ENCODE peak calls at places on chromosome 7, in ten cellular contexts. One of them, this sample, is unnamed.

GRCh38 chr7:42812779-42813178 is 99.1 kb downstream of the C7orf25 start:
- DNase-seq in neural progenitor cell: no peak
- DNase-seq in colonic mucosa: no peak
- DNase-seq in MM.1S: no peak
- DNase-seq in fibroblast of lung: no peak
- DNase-seq in PC-3: no peak
- DNase-seq in neuronal stem cell: no peak
- DNase-seq in IMR-90: no peak
- DNase-seq in adipocyte: no peak
- DNase-seq in GM23248: no peak
- DNase-seq in this sample: no peak

GRCh38 chr7:48085433-48085791 is 3.7 kb upstream of the UPP1 start:
- DNase-seq in fibroblast of lung: peak; percentile 24
- DNase-seq in colonic mucosa: no peak
- DNase-seq in neural progenitor cell: no peak
- DNase-seq in neuronal stem cell: no peak
- DNase-seq in PC-3: no peak
- DNase-seq in MM.1S: no peak
- DNase-seq in GM23248: no peak
- DNase-seq in IMR-90: no peak
- DNase-seq in adipocyte: no peak
- DNase-seq in this sample: no peak

GRCh38 chr7:79091661-79092060 is 361.8 kb downstream of the MAGI2 start:
- DNase-seq in MM.1S: no peak
- DNase-seq in PC-3: peak; percentile 7
- DNase-seq in neuronal stem cell: no peak
- DNase-seq in IMR-90: peak; percentile 34
- DNase-seq in adipocyte: peak; percentile 19
- DNase-seq in colonic mucosa: no peak
- DNase-seq in GM23248: peak; percentile 45
- DNase-seq in neural progenitor cell: no peak
- DNase-seq in fibroblast of lung: peak; percentile 27
- DNase-seq in this sample: peak; percentile 22

GRCh38 chr7:34652784-34653183 is 5.2 kb upstream of the NPSR1 start:
- DNase-seq in PC-3: peak; percentile 34
- DNase-seq in IMR-90: no peak
- DNase-seq in adipocyte: no peak
- DNase-seq in colonic mucosa: peak; percentile 22
- DNase-seq in fibroblast of lung: peak; percentile 54
- DNase-seq in neural progenitor cell: no peak
- DNase-seq in MM.1S: no peak
- DNase-seq in GM23248: peak; percentile 15
- DNase-seq in neuronal stem cell: no peak
- DNase-seq in this sample: peak; percentile 42

GRCh38 chr7:156111-157007 is 36.0 kb upstream of the FAM20C start:
- DNase-seq in fibroblast of lung: no peak
- DNase-seq in neuronal stem cell: no peak
- DNase-seq in adipocyte: no peak
- DNase-seq in PC-3: no peak
- DNase-seq in GM23248: no peak
- DNase-seq in colonic mucosa: no peak
- DNase-seq in neural progenitor cell: peak; percentile 26
- DNase-seq in MM.1S: no peak
- DNase-seq in IMR-90: no peak
- DNase-seq in this sample: no peak

GRCh38 chr7:22730921-22731654 is 4.1 kb downstream of the IL6 start:
- DNase-seq in GM23248: peak; percentile 88
- DNase-seq in fibroblast of lung: peak; percentile 89
- DNase-seq in neural progenitor cell: no peak
- DNase-seq in neuronal stem cell: no peak
- DNase-seq in adipocyte: peak; percentile 91
- DNase-seq in PC-3: peak; percentile 94
- DNase-seq in IMR-90: peak; percentile 76
- DNase-seq in MM.1S: peak; percentile 91
- DNase-seq in colonic mucosa: no peak
- DNase-seq in this sample: peak; percentile 80

GRCh38 chr7:155007947-155008346 is 5.0 kb upstream of the PAXIP1 start:
- DNase-seq in PC-3: no peak
- DNase-seq in MM.1S: peak; percentile 27
- DNase-seq in IMR-90: no peak
- DNase-seq in GM23248: peak; percentile 2
- DNase-seq in neuronal stem cell: peak; percentile 27
- DNase-seq in neural progenitor cell: peak; percentile 69
- DNase-seq in colonic mucosa: no peak
- DNase-seq in adipocyte: no peak
- DNase-seq in fibroblast of lung: no peak
- DNase-seq in this sample: no peak

GRCh38 chr7:128404826-128405344 is 4.9 kb downstream of the IMPDH1 start:
- DNase-seq in neural progenitor cell: no peak
- DNase-seq in adipocyte: peak; percentile 47
- DNase-seq in IMR-90: peak; percentile 5
- DNase-seq in colonic mucosa: peak; percentile 25
- DNase-seq in neuronal stem cell: no peak
- DNase-seq in fibroblast of lung: no peak
- DNase-seq in PC-3: peak; percentile 43
- DNase-seq in MM.1S: peak; percentile 45
- DNase-seq in GM23248: peak; percentile 64
- DNase-seq in this sample: no peak

GRCh38 chr7:1724118-1724910 is 54.2 kb downstream of the ELFN1 start:
- DNase-seq in MM.1S: no peak
- DNase-seq in neural progenitor cell: no peak
- DNase-seq in GM23248: no peak
- DNase-seq in fibroblast of lung: no peak
- DNase-seq in PC-3: no peak
- DNase-seq in neuronal stem cell: no peak
- DNase-seq in IMR-90: no peak
- DNase-seq in colonic mucosa: no peak
- DNase-seq in adipocyte: no peak
- DNase-seq in this sample: no peak

GRCh38 chr7:133642907-133643306 is 390.0 kb downstream of the EXOC4 start:
- DNase-seq in PC-3: peak; percentile 51
- DNase-seq in GM23248: no peak
- DNase-seq in neuronal stem cell: no peak
- DNase-seq in neural progenitor cell: no peak
- DNase-seq in adipocyte: no peak
- DNase-seq in colonic mucosa: no peak
- DNase-seq in fibroblast of lung: no peak
- DNase-seq in IMR-90: no peak
- DNase-seq in MM.1S: no peak
- DNase-seq in this sample: no peak

GRCh38 chr7:130897515-130898419 is 163.8 kb upstream of the KLF14 start:
- DNase-seq in colonic mucosa: no peak
- DNase-seq in neural progenitor cell: no peak
- DNase-seq in IMR-90: no peak
- DNase-seq in MM.1S: no peak
- DNase-seq in fibroblast of lung: no peak
- DNase-seq in adipocyte: no peak
- DNase-seq in PC-3: peak; percentile 35
- DNase-seq in GM23248: peak; percentile 47
- DNase-seq in neuronal stem cell: no peak
- DNase-seq in this sample: no peak

GRCh38 chr7:111090834-111091233 is at the start of gene LRRN3:
- DNase-seq in fibroblast of lung: peak; percentile 75
- DNase-seq in neural progenitor cell: peak; percentile 25
- DNase-seq in neuronal stem cell: no peak
- DNase-seq in GM23248: peak; percentile 30
- DNase-seq in colonic mucosa: no peak
- DNase-seq in adipocyte: peak; percentile 84
- DNase-seq in IMR-90: peak; percentile 61
- DNase-seq in MM.1S: no peak
- DNase-seq in PC-3: no peak
- DNase-seq in this sample: peak; percentile 64

GRCh38 chr7:1536768-1537630 is 6.5 kb downstream of the MAFK start:
- DNase-seq in PC-3: peak; percentile 97
- DNase-seq in GM23248: peak; percentile 100
- DNase-seq in neuronal stem cell: peak; percentile 77
- DNase-seq in MM.1S: no peak
- DNase-seq in IMR-90: peak; percentile 99
- DNase-seq in neural progenitor cell: peak; percentile 83
- DNase-seq in adipocyte: peak; percentile 99
- DNase-seq in colonic mucosa: peak; percentile 89
- DNase-seq in fibroblast of lung: peak; percentile 99
- DNase-seq in this sample: peak; percentile 97

GRCh38 chr7:27108390-27109127 is 6.1 kb upstream of the HOXA2 start:
- DNase-seq in adipocyte: no peak
- DNase-seq in neuronal stem cell: no peak
- DNase-seq in GM23248: peak; percentile 17
- DNase-seq in neural progenitor cell: peak; percentile 83
- DNase-seq in MM.1S: no peak
- DNase-seq in fibroblast of lung: peak; percentile 88
- DNase-seq in IMR-90: peak; percentile 88
- DNase-seq in PC-3: peak; percentile 22
- DNase-seq in colonic mucosa: peak; percentile 68
- DNase-seq in this sample: peak; percentile 84

GRCh38 chr7:32155712-32156111 is 85.5 kb upstream of the PDE1C start:
- DNase-seq in IMR-90: peak; percentile 28
- DNase-seq in PC-3: no peak
- DNase-seq in GM23248: peak; percentile 16
- DNase-seq in neuronal stem cell: no peak
- DNase-seq in neural progenitor cell: no peak
- DNase-seq in adipocyte: no peak
- DNase-seq in fibroblast of lung: peak; percentile 25
- DNase-seq in MM.1S: no peak
- DNase-seq in colonic mucosa: no peak
- DNase-seq in this sample: no peak

GRCh38 chr7:18824157-18824556 is 293.3 kb downstream of the TWIST1 start:
- DNase-seq in fibroblast of lung: no peak
- DNase-seq in PC-3: peak; percentile 66
- DNase-seq in IMR-90: no peak
- DNase-seq in MM.1S: no peak
- DNase-seq in neural progenitor cell: no peak
- DNase-seq in GM23248: no peak
- DNase-seq in colonic mucosa: no peak
- DNase-seq in neuronal stem cell: no peak
- DNase-seq in adipocyte: no peak
- DNase-seq in this sample: no peak

GRCh38 chr7:104160375-104160774 is 47.4 kb downstream of the ORC5 start:
- DNase-seq in GM23248: peak; percentile 50
- DNase-seq in neuronal stem cell: no peak
- DNase-seq in MM.1S: peak; percentile 27
- DNase-seq in neural progenitor cell: no peak
- DNase-seq in PC-3: peak; percentile 38
- DNase-seq in colonic mucosa: no peak
- DNase-seq in fibroblast of lung: no peak
- DNase-seq in IMR-90: peak; percentile 42
- DNase-seq in adipocyte: peak; percentile 71
- DNase-seq in this sample: no peak

GRCh38 chr7:108057951-108058391 is 55.0 kb upstream of the LAMB1 start:
- DNase-seq in neuronal stem cell: no peak
- DNase-seq in neural progenitor cell: no peak
- DNase-seq in GM23248: no peak
- DNase-seq in fibroblast of lung: no peak
- DNase-seq in colonic mucosa: no peak
- DNase-seq in IMR-90: no peak
- DNase-seq in PC-3: no peak
- DNase-seq in MM.1S: no peak
- DNase-seq in adipocyte: no peak
- DNase-seq in this sample: no peak

GRCh38 chr7:136956671-136957070 is 88.2 kb downstream of the CHRM2 start:
- DNase-seq in neuronal stem cell: no peak
- DNase-seq in IMR-90: peak; percentile 40
- DNase-seq in fibroblast of lung: peak; percentile 64
- DNase-seq in GM23248: no peak
- DNase-seq in MM.1S: no peak
- DNase-seq in PC-3: peak; percentile 33
- DNase-seq in neural progenitor cell: no peak
- DNase-seq in adipocyte: no peak
- DNase-seq in colonic mucosa: no peak
- DNase-seq in this sample: peak; percentile 55
- H3K9ac ChIP-seq in neuronal stem cell: no peak overlapping the region
- H3K9ac ChIP-seq in IMR-90: peak overlapping the region; percentile 53
- H3K9ac ChIP-seq in fibroblast of lung: no peak overlapping the region
- H3K9ac ChIP-seq in GM23248: no peak overlapping the region
- H3K9ac ChIP-seq in MM.1S: no peak overlapping the region
- H3K9ac ChIP-seq in PC-3: peak overlapping the region; percentile 18
- H3K9ac ChIP-seq in neural progenitor cell: no peak overlapping the region
- H3K9ac ChIP-seq in adipocyte: no peak overlapping the region
- H3K9ac ChIP-seq in colonic mucosa: no peak overlapping the region
- H3K9ac ChIP-seq in this sample: peak overlapping the region; percentile 56

GRCh38 chr7:44965937-44966730 is 12.7 kb downstream of the MYO1G start:
- DNase-seq in neuronal stem cell: no peak
- DNase-seq in colonic mucosa: no peak
- DNase-seq in neural progenitor cell: no peak
- DNase-seq in IMR-90: no peak
- DNase-seq in fibroblast of lung: no peak
- DNase-seq in adipocyte: no peak
- DNase-seq in MM.1S: no peak
- DNase-seq in GM23248: no peak
- DNase-seq in PC-3: no peak
- DNase-seq in this sample: no peak
- H3K9ac ChIP-seq in neuronal stem cell: no peak overlapping the region
- H3K9ac ChIP-seq in colonic mucosa: no peak overlapping the region
- H3K9ac ChIP-seq in neural progenitor cell: no peak overlapping the region
- H3K9ac ChIP-seq in IMR-90: no peak overlapping the region
- H3K9ac ChIP-seq in fibroblast of lung: no peak overlapping the region
- H3K9ac ChIP-seq in adipocyte: no peak overlapping the region
- H3K9ac ChIP-seq in MM.1S: no peak overlapping the region
- H3K9ac ChIP-seq in GM23248: no peak overlapping the region
- H3K9ac ChIP-seq in PC-3: no peak overlapping the region
- H3K9ac ChIP-seq in this sample: no peak overlapping the region

DNA sequence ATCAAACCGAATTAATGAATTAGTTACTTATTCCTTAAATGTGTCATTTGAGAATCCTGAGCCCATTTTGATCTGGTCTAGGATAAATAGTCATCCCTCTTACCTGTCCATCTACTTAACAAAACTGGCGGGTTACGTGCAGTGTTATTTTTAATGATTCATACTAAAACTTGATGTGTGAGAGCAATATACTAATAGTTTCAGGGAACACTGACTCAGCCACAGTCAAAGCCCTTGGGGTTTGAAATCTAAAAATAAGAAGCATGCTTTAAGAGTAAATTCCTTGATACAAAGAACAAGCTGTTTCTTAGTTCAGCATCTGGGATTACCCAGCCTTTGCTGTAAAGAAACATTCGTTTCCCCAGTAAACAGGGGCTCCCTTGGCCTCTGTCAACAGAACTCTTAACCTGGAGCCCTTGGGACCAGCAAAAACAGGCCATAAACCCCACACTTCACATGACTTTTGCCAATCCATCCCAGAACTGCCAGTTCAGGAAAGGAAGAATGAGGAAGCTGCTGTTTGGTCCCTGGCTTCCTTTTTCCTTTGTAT is 370.6 kb upstream of the IGFBP3 start:
- DNase-seq in colonic mucosa: no peak
- DNase-seq in adipocyte: peak; percentile 88
- DNase-seq in MM.1S: no peak
- DNase-seq in fibroblast of lung: peak; percentile 81
- DNase-seq in GM23248: peak; percentile 92
- DNase-seq in IMR-90: peak; percentile 75
- DNase-seq in PC-3: peak; percentile 78
- DNase-seq in neuronal stem cell: no peak
- DNase-seq in neural progenitor cell: no peak
- DNase-seq in this sample: peak; percentile 73
- H3K9ac ChIP-seq in colonic mucosa: no peak overlapping the region
- H3K9ac ChIP-seq in adipocyte: peak overlapping the region; percentile 68
- H3K9ac ChIP-seq in MM.1S: no peak overlapping the region
- H3K9ac ChIP-seq in fibroblast of lung: no peak overlapping the region
- H3K9ac ChIP-seq in GM23248: peak overlapping the region; percentile 71
- H3K9ac ChIP-seq in IMR-90: peak overlapping the region; percentile 67
- H3K9ac ChIP-seq in PC-3: peak overlapping the region; percentile 70
- H3K9ac ChIP-seq in neuronal stem cell: no peak overlapping the region
- H3K9ac ChIP-seq in neural progenitor cell: no peak overlapping the region
- H3K9ac ChIP-seq in this sample: peak overlapping the region; percentile 64

GRCh38 chr7:102101111-102101551 is 185.5 kb upstream of the SH2B2 start:
- DNase-seq in neuronal stem cell: no peak
- DNase-seq in colonic mucosa: no peak
- DNase-seq in fibroblast of lung: no peak
- DNase-seq in PC-3: peak; percentile 85
- DNase-seq in MM.1S: no peak
- DNase-seq in GM23248: no peak
- DNase-seq in neural progenitor cell: no peak
- DNase-seq in adipocyte: no peak
- DNase-seq in IMR-90: no peak
- DNase-seq in this sample: no peak
- H3K9ac ChIP-seq in neuronal stem cell: no peak overlapping the region
- H3K9ac ChIP-seq in colonic mucosa: no peak overlapping the region
- H3K9ac ChIP-seq in fibroblast of lung: no peak overlapping the region
- H3K9ac ChIP-seq in PC-3: peak overlapping the region; percentile 52
- H3K9ac ChIP-seq in MM.1S: no peak overlapping the region
- H3K9ac ChIP-seq in GM23248: no peak overlapping the region
- H3K9ac ChIP-seq in neural progenitor cell: no peak overlapping the region
- H3K9ac ChIP-seq in adipocyte: no peak overlapping the region
- H3K9ac ChIP-seq in IMR-90: no peak overlapping the region
- H3K9ac ChIP-seq in this sample: no peak overlapping the region